ENCODE peak calls at places on chromosomes 7 and 10, in five cellular contexts. One of them, this sample, is unnamed.

GRCh38 chr10:106213493-106213892 is 951.0 kb downstream of the SORCS1 start:
- DNase-seq in left ventricle myocardium superior: no peak
- DNase-seq in activated CD8-positive, alpha-beta memory T cell treated with anti-CD3 and anti-CD28 coated beads for 48 hours: no peak
- DNase-seq in T-helper 9 cell: no peak
- DNase-seq in cardiac fibroblast: no peak
- DNase-seq in this sample: no peak

GRCh38 chr7:31864646-31865045 is 177.6 kb downstream of the PPP1R17 start:
- DNase-seq in left ventricle myocardium superior: no peak
- DNase-seq in activated CD8-positive, alpha-beta memory T cell treated with anti-CD3 and anti-CD28 coated beads for 48 hours: no peak
- DNase-seq in T-helper 9 cell: no peak
- DNase-seq in cardiac fibroblast: no peak
- DNase-seq in this sample: no peak

GRCh38 chr10:126049741-126050140 is 153.4 kb downstream of the FANK1 start:
- DNase-seq in left ventricle myocardium superior: peak; percentile 54
- DNase-seq in activated CD8-positive, alpha-beta memory T cell treated with anti-CD3 and anti-CD28 coated beads for 48 hours: no peak
- DNase-seq in T-helper 9 cell: no peak
- DNase-seq in cardiac fibroblast: peak; percentile 81
- DNase-seq in this sample: peak; percentile 79

GRCh38 chr10:43273543-43273942 is 6.7 kb upstream of the RASGEF1A start:
- DNase-seq in left ventricle myocardium superior: no peak
- DNase-seq in activated CD8-positive, alpha-beta memory T cell treated with anti-CD3 and anti-CD28 coated beads for 48 hours: no peak
- DNase-seq in T-helper 9 cell: no peak
- DNase-seq in cardiac fibroblast: no peak
- DNase-seq in this sample: no peak

GRCh38 chr7:93315896-93316295 is 83.7 kb downstream of the VPS50 start:
- DNase-seq in left ventricle myocardium superior: no peak
- DNase-seq in activated CD8-positive, alpha-beta memory T cell treated with anti-CD3 and anti-CD28 coated beads for 48 hours: no peak
- DNase-seq in T-helper 9 cell: no peak
- DNase-seq in cardiac fibroblast: peak; percentile 63
- DNase-seq in this sample: no peak

GRCh38 chr10:3136336-3136735 is 36.2 kb downstream of the PITRM1 start:
- DNase-seq in left ventricle myocardium superior: peak; percentile 85
- DNase-seq in activated CD8-positive, alpha-beta memory T cell treated with anti-CD3 and anti-CD28 coated beads for 48 hours: no peak
- DNase-seq in T-helper 9 cell: no peak
- DNase-seq in cardiac fibroblast: peak; percentile 50
- DNase-seq in this sample: peak; percentile 91

GRCh38 chr7:41633690-41634089 is 69.2 kb downstream of the INHBA start:
- DNase-seq in left ventricle myocardium superior: no peak
- DNase-seq in activated CD8-positive, alpha-beta memory T cell treated with anti-CD3 and anti-CD28 coated beads for 48 hours: no peak
- DNase-seq in T-helper 9 cell: no peak
- DNase-seq in cardiac fibroblast: no peak
- DNase-seq in this sample: no peak

GRCh38 chr10:68153473-68154210 is 44.4 kb downstream of the MYPN start:
- DNase-seq in left ventricle myocardium superior: no peak
- DNase-seq in activated CD8-positive, alpha-beta memory T cell treated with anti-CD3 and anti-CD28 coated beads for 48 hours: no peak
- DNase-seq in T-helper 9 cell: no peak
- DNase-seq in cardiac fibroblast: peak; percentile 98
- DNase-seq in this sample: no peak

GRCh38 chr7:151080091-151080521 is 503 bp downstream of the FASTK start:
- DNase-seq in left ventricle myocardium superior: peak; percentile 52
- DNase-seq in activated CD8-positive, alpha-beta memory T cell treated with anti-CD3 and anti-CD28 coated beads for 48 hours: no peak
- DNase-seq in T-helper 9 cell: no peak
- DNase-seq in cardiac fibroblast: no peak
- DNase-seq in this sample: no peak

GRCh38 chr7:92967238-92967637 is 130.9 kb upstream of the CDK6 start:
- DNase-seq in left ventricle myocardium superior: no peak
- DNase-seq in activated CD8-positive, alpha-beta memory T cell treated with anti-CD3 and anti-CD28 coated beads for 48 hours: no peak
- DNase-seq in T-helper 9 cell: no peak
- DNase-seq in cardiac fibroblast: no peak
- DNase-seq in this sample: no peak

GRCh38 chr10:46232084-46232483 is 54.7 kb upstream of the ANTXRL start:
- DNase-seq in left ventricle myocardium superior: peak; percentile 9
- DNase-seq in activated CD8-positive, alpha-beta memory T cell treated with anti-CD3 and anti-CD28 coated beads for 48 hours: no peak
- DNase-seq in T-helper 9 cell: no peak
- DNase-seq in cardiac fibroblast: no peak
- DNase-seq in this sample: no peak

GRCh38 chr7:140857048-140857447 is 67.7 kb downstream of the BRAF start:
- DNase-seq in left ventricle myocardium superior: no peak
- DNase-seq in activated CD8-positive, alpha-beta memory T cell treated with anti-CD3 and anti-CD28 coated beads for 48 hours: no peak
- DNase-seq in T-helper 9 cell: no peak
- DNase-seq in cardiac fibroblast: peak; percentile 9
- DNase-seq in this sample: no peak

GRCh38 chr7:51151452-51151851 is 165.2 kb downstream of the COBL start:
- DNase-seq in left ventricle myocardium superior: no peak
- DNase-seq in activated CD8-positive, alpha-beta memory T cell treated with anti-CD3 and anti-CD28 coated beads for 48 hours: no peak
- DNase-seq in T-helper 9 cell: no peak
- DNase-seq in cardiac fibroblast: no peak
- DNase-seq in this sample: no peak

GRCh38 chr10:104688251-104688650 is 47.2 kb downstream of the SORCS3 start:
- DNase-seq in left ventricle myocardium superior: no peak
- DNase-seq in activated CD8-positive, alpha-beta memory T cell treated with anti-CD3 and anti-CD28 coated beads for 48 hours: no peak
- DNase-seq in T-helper 9 cell: no peak
- DNase-seq in cardiac fibroblast: no peak
- DNase-seq in this sample: no peak

GRCh38 chr10:51147644-51148399 is 73.5 kb downstream of the PRKG1 start:
- DNase-seq in left ventricle myocardium superior: no peak
- DNase-seq in activated CD8-positive, alpha-beta memory T cell treated with anti-CD3 and anti-CD28 coated beads for 48 hours: no peak
- DNase-seq in T-helper 9 cell: no peak
- DNase-seq in cardiac fibroblast: no peak
- DNase-seq in this sample: no peak

GRCh38 chr7:130345106-130345505 is 490 bp downstream of the CPA5 start:
- DNase-seq in left ventricle myocardium superior: no peak
- DNase-seq in activated CD8-positive, alpha-beta memory T cell treated with anti-CD3 and anti-CD28 coated beads for 48 hours: no peak
- DNase-seq in T-helper 9 cell: no peak
- DNase-seq in cardiac fibroblast: no peak
- DNase-seq in this sample: no peak

GRCh38 chr7:110620336-110620735 is 470.6 kb upstream of the LRRN3 start:
- DNase-seq in left ventricle myocardium superior: no peak
- DNase-seq in activated CD8-positive, alpha-beta memory T cell treated with anti-CD3 and anti-CD28 coated beads for 48 hours: no peak
- DNase-seq in T-helper 9 cell: no peak
- DNase-seq in cardiac fibroblast: no peak
- DNase-seq in this sample: no peak

GRCh38 chr7:20146461-20146860 is 70.7 kb downstream of the MACC1 start:
- DNase-seq in left ventricle myocardium superior: no peak
- DNase-seq in activated CD8-positive, alpha-beta memory T cell treated with anti-CD3 and anti-CD28 coated beads for 48 hours: no peak
- DNase-seq in T-helper 9 cell: no peak
- DNase-seq in cardiac fibroblast: peak; percentile 27
- DNase-seq in this sample: no peak

GRCh38 chr7:50317221-50317678 is 12.7 kb downstream of the IKZF1 start:
- DNase-seq in left ventricle myocardium superior: no peak
- DNase-seq in activated CD8-positive, alpha-beta memory T cell treated with anti-CD3 and anti-CD28 coated beads for 48 hours: no peak
- DNase-seq in T-helper 9 cell: no peak
- DNase-seq in cardiac fibroblast: no peak
- DNase-seq in this sample: no peak

GRCh38 chr7:125670926-125671572 is 741.4 kb upstream of the POT1 start:
- DNase-seq in left ventricle myocardium superior: no peak
- DNase-seq in activated CD8-positive, alpha-beta memory T cell treated with anti-CD3 and anti-CD28 coated beads for 48 hours: no peak
- DNase-seq in T-helper 9 cell: no peak
- DNase-seq in cardiac fibroblast: peak; percentile 60
- DNase-seq in this sample: no peak

GRCh38 chr7:115868369-115868768 is 162.2 kb downstream of the TFEC start:
- DNase-seq in left ventricle myocardium superior: no peak
- DNase-seq in activated CD8-positive, alpha-beta memory T cell treated with anti-CD3 and anti-CD28 coated beads for 48 hours: no peak
- DNase-seq in T-helper 9 cell: no peak
- DNase-seq in cardiac fibroblast: no peak
- DNase-seq in this sample: no peak

GRCh38 chr7:27096756-27097514 is 1.1 kb upstream of the HOXA1 start:
- DNase-seq in left ventricle myocardium superior: no peak
- DNase-seq in activated CD8-positive, alpha-beta memory T cell treated with anti-CD3 and anti-CD28 coated beads for 48 hours: no peak
- DNase-seq in T-helper 9 cell: no peak
- DNase-seq in cardiac fibroblast: no peak
- DNase-seq in this sample: no peak

GRCh38 chr10:631266-631665 is 58.2 kb downstream of the DIP2C start:
- DNase-seq in left ventricle myocardium superior: no peak
- DNase-seq in activated CD8-positive, alpha-beta memory T cell treated with anti-CD3 and anti-CD28 coated beads for 48 hours: no peak
- DNase-seq in T-helper 9 cell: no peak
- DNase-seq in cardiac fibroblast: no peak
- DNase-seq in this sample: no peak

GRCh38 chr10:99329238-99329890 is at the start of gene CNNM1:
- DNase-seq in left ventricle myocardium superior: peak; percentile 31
- DNase-seq in activated CD8-positive, alpha-beta memory T cell treated with anti-CD3 and anti-CD28 coated beads for 48 hours: peak; percentile 1
- DNase-seq in T-helper 9 cell: no peak
- DNase-seq in cardiac fibroblast: peak; percentile 9
- DNase-seq in this sample: peak; percentile 58

GRCh38 chr10:44233561-44234470 is 151.1 kb downstream of the CXCL12 start:
- DNase-seq in left ventricle myocardium superior: peak; percentile 77
- DNase-seq in activated CD8-positive, alpha-beta memory T cell treated with anti-CD3 and anti-CD28 coated beads for 48 hours: no peak
- DNase-seq in T-helper 9 cell: no peak
- DNase-seq in cardiac fibroblast: peak; percentile 8
- DNase-seq in this sample: peak; percentile 79

This sample was measured in right cardiac atrium.